ENCODE peak calls at places on chromosomes 2 and 18, in eight cellular contexts. R is body of pancreas, B is endothelial cell of umbilical vein, L is transverse colon, Y is A549, P is spleen, H is sigmoid colon, J is uterus. G is an unnamed sample.

GRCh38 chr2:138373993-138374408 is 127.6 kb upstream of the SPOPL start:
- DNase-seq in P (no peak), Y (peak; percentile 49), J (no peak), H (no peak), L (no peak), R (peak; percentile 41), B (peak; percentile 57), G (peak; percentile 27)

GRCh38 chr18:37634516-37634915 is 68.9 kb upstream of the CELF4 start:
- DNase-seq in J (no peak), P (no peak), B (no peak), H (no peak), Y (no peak), R (no peak), L (no peak), G (no peak)

GRCh38 chr18:49076767-49077166 is 126.0 kb upstream of the SMAD7 start:
- DNase-seq in Y (no peak), P (no peak), R (no peak), B (no peak), L (no peak), H (no peak), J (no peak), G (no peak)

GRCh38 chr2:56874717-56875116 is 690.9 kb downstream of the CCDC85A start:
- DNase-seq in P (no peak), R (no peak), J (no peak), L (no peak), B (no peak), Y (no peak), H (no peak), G (no peak)

GRCh38 chr2:65612654-65613053 is 180.3 kb upstream of the SPRED2 start:
- DNase-seq in J (no peak), Y (peak; percentile 24), L (no peak), H (no peak), B (no peak), P (no peak), R (no peak), G (no peak)

GRCh38 chr2:191866675-191867506 is 20.0 kb upstream of the CAVIN2 start:
- DNase-seq in J (no peak), R (no peak), P (no peak), H (peak; percentile 68), L (no peak), Y (peak; percentile 95), B (peak; percentile 99), G (peak; percentile 70)

GRCh38 chr18:8045890-8046289 is 478.8 kb downstream of the PTPRM start:
- DNase-seq in B (no peak), R (no peak), Y (no peak), H (no peak), J (no peak), P (no peak), L (no peak), G (no peak)

GRCh38 chr2:200761168-200761715 is 50.5 kb upstream of the BZW1 start:
- DNase-seq in J (no peak), P (no peak), L (no peak), H (no peak), R (no peak), B (peak; percentile 71), Y (no peak), G (no peak)

GRCh38 chr2:51812138-51812866 is 780.4 kb upstream of the NRXN1 start:
- DNase-seq in L (no peak), H (no peak), Y (peak; percentile 4), B (peak; percentile 30), J (no peak), P (no peak), R (no peak), G (no peak)

GRCh38 chr2:196249171-196249570 is 77.8 kb upstream of the STK17B start:
- DNase-seq in H (no peak), B (no peak), Y (no peak), P (no peak), J (no peak), L (no peak), R (no peak), G (no peak)

GRCh38 chr2:36333350-36334012 is 22.1 kb upstream of the CRIM1 start:
- DNase-seq in H (no peak), J (no peak), B (no peak), P (no peak), R (no peak), L (no peak), Y (peak; percentile 56), G (no peak)

GRCh38 chr18:57802166-57802868 is 798 bp downstream of the ATP8B1 start:
- DNase-seq in Y (no peak), P (peak; percentile 77), H (no peak), B (no peak), L (no peak), J (no peak), R (peak; percentile 40), G (no peak)

GRCh38 chr2:197838036-197838435 is 33.6 kb downstream of the PLCL1 start:
- DNase-seq in Y (no peak), H (no peak), P (no peak), J (no peak), B (peak; percentile 41), R (no peak), L (no peak), G (no peak)

GRCh38 chr18:28766721-28767120 is 589.8 kb upstream of the CDH2 start:
- DNase-seq in H (no peak), B (no peak), J (no peak), Y (no peak), L (no peak), P (no peak), R (no peak), G (no peak)

GRCh38 chr2:173355866-173356508 is 1.3 kb downstream of the CDCA7 start:
- DNase-seq in Y (no peak), J (no peak), R (no peak), H (no peak), B (peak; percentile 36), L (peak; percentile 19), P (no peak), G (no peak)

GRCh38 chr2:119525574-119525973 is 1.3 kb upstream of the SCTR start:
- DNase-seq in L (no peak), J (no peak), P (no peak), H (no peak), B (no peak), Y (no peak), R (no peak), G (no peak)

GRCh38 chr2:9199716-9200633 is 6.6 kb upstream of the ASAP2 start:
- DNase-seq in R (no peak), P (no peak), L (no peak), Y (no peak), H (no peak), B (no peak), J (no peak), G (no peak)

GRCh38 chr2:48600204-48600813 is 17.3 kb upstream of the GTF2A1L start:
- DNase-seq in B (peak; percentile 78), J (no peak), P (no peak), R (no peak), Y (peak; percentile 46), L (no peak), H (no peak), G (no peak)

GRCh38 chr2:174699993-174700766 is 64.1 kb downstream of the CHRNA1 start:
- DNase-seq in P (no peak), H (no peak), Y (peak; percentile 57), B (peak; percentile 55), L (no peak), R (no peak), J (no peak), G (peak; percentile 30)

GRCh38 chr18:48832961-48833700 is 117.6 kb downstream of the SMAD7 start:
- DNase-seq in Y (peak; percentile 46), P (peak; percentile 77), H (no peak), B (no peak), J (peak; percentile 21), L (peak; percentile 74), R (no peak), G (peak; percentile 46)

GRCh38 chr2:164922119-164922518 is 33.2 kb downstream of the SLC38A11 start:
- DNase-seq in L (no peak), Y (no peak), P (no peak), H (no peak), R (no peak), J (no peak), B (no peak), G (no peak)
- H3K4me1 ChIP-seq in L (no peaks in the 10 kb centered on the region), Y (peaks cover 12% of the 10 kb centered on the region), P (no peaks in the 10 kb centered on the region), H (no peaks in the 10 kb centered on the region), R (peaks cover 4% of the 10 kb centered on the region), J (no peaks in the 10 kb centered on the region), B (no peaks in the 10 kb centered on the region), G (peaks cover under 1% of the 10 kb centered on the region)

DNA sequence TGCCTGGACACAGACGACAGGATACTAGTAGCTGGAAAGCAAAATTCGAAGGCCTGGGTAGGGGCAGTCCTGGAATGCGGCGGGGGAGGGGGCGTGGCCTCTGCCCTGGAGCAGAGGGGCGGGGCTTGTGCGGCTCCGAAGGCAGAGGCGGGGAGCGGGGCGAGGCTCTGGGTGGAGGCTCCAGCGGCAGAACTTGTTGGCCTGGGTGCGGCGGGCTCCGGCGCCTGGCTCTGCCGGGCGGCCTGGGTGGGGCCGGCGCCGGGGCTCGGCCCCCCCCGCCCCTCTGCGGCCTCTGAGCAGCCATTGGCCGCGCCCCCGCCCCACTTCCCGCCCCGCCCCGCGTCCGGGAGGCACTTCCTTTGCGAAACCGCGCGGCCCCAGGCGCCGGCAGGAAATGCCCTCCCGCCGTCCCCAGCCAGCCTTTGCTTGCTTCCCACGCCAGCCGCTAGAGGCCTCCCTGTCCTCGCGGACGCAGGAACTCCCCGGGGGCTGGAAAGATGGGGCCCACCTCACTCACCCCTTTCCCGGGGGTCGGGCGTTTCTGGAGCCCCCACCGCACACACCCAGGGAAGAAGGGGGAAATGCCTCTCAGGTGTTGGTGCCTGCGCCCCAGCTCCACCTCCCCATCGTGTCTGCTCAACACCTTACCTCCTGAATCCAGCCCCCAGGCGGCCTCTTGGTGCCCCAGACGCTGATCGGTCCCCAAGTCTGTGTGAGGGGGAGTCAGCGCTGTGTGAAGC is 6.7 kb downstream of the CTDSP1 start:
- DNase-seq in P (peak; percentile 100), B (peak; percentile 94), Y (peak; percentile 94), R (peak; percentile 98), L (peak; percentile 98), J (peak; percentile 98), H (peak; percentile 98), G (peak; percentile 97)
- TF ChIP-seq POLR2A in P (no peak), B (peak; percentile 80), Y (no peak), R (peak; percentile 53), L (peak; percentile 53), J (no peak), H (no peak), G (no peak)

DNA sequence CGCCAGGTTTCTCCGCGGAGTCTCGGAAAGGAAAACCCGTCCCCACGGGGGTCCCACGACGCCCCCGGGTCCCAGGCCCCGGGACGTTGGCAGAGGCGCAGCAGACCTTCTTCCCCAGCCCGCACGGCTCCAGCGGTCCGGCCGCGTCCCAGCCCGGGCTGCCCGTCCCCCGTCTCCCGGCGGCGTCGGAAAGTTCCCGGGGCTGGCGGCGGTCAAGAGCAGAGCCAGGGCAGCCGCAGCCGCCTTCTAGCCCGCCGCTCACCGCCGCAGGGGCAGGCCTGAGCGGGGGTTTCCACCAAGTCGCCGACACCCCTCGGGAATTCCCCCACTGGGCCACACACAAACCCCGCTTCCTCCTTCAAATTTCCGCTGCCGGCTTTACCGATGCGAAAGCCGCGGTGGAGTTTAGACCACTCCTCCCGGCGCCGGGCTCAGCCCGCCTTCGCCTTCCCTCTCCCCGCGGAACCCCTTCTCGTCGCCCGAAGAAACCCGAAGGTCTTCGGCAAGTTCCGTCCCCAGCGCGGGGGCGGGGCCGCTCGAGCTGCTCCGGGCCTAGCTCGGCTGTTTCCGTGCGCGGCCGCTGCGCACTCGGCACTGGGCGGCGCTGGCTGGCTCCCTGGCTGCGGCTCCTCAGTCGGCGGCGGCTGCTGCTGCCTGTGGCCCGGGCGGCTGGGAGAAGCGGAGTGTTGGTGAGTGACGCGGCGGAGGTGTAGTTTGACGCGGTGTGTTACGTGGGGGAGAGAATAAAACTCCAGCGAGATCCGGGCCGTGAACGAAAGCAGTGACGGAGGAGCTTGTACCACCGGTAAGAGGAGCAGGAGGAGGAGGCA is at the start of gene CREB1:
- DNase-seq in R (peak; percentile 99), B (peak; percentile 99), H (peak; percentile 99), J (peak; percentile 100), P (peak; percentile 100), Y (peak; percentile 98), L (peak; percentile 99), G (peak; percentile 99)
- TF ChIP-seq CTCF in R (no peak), B (no peak), H (no peak), J (peak; percentile 2), P (peak; percentile 43), Y (no peak), L (no peak), G (no peak)

GRCh38 chr2:105394951-105395611 is 3.8 kb downstream of the FHL2 start:
- DNase-seq in R (no peak), L (peak; percentile 5), Y (no peak), P (no peak), J (no peak), H (no peak), B (peak; percentile 79), G (no peak)
- H3K4me1 ChIP-seq in R (peaks cover 12% of the 10 kb centered on the region), L (peaks cover 30% of the 10 kb centered on the region), Y (peaks cover 52% of the 10 kb centered on the region), P (peaks cover 24% of the 10 kb centered on the region), J (no peaks in the 10 kb centered on the region), H (peaks cover 55% of the 10 kb centered on the region), B (peaks cover 65% of the 10 kb centered on the region), G (peaks cover 36% of the 10 kb centered on the region)